ENCODE peak calls at places on chromosome 1, in five cellular contexts. V is nucleus accumbens, G is A549, T is adipocyte, S is NCI-H1694. I is an unnamed sample.

GRCh38 chr1:221439734-221440436 is 302.0 kb downstream of the DUSP10 start:
- DNase-seq in V (no peak), G (peak; percentile 44), T (peak; percentile 90), S (no peak), I (no peak)

GRCh38 chr1:119080586-119080985 is 59.9 kb downstream of the WARS2 start:
- DNase-seq in V (no peak), G (no peak), T (peak; percentile 83), S (no peak), I (no peak)

GRCh38 chr1:89295187-89295586 is 22.5 kb upstream of the GBP5 start:
- DNase-seq in V (no peak), G (no peak), T (no peak), S (no peak), I (no peak)

GRCh38 chr1:243917177-243917862 is 67.3 kb upstream of the AKT3 start:
- DNase-seq in V (peak; percentile 66), G (peak; percentile 48), T (peak; percentile 90), S (peak; percentile 100), I (peak; percentile 22)

GRCh38 chr1:181101581-181102226 is 13.2 kb downstream of the IER5 start:
- DNase-seq in V (no peak), G (no peak), T (peak; percentile 57), S (no peak), I (no peak)

GRCh38 chr1:58932820-58933598 is 149.2 kb upstream of the JUN start:
- DNase-seq in V (no peak), G (peak; percentile 46), T (peak; percentile 80), S (no peak), I (peak; percentile 56)

GRCh38 chr1:29043270-29043971 is 80.3 kb downstream of the TMEM200B start:
- DNase-seq in V (no peak), G (no peak), T (peak; percentile 4), S (no peak), I (no peak)

GRCh38 chr1:6475381-6476133 is 9.6 kb upstream of the TNFRSF25 start:
- DNase-seq in V (peak; percentile 66), G (peak; percentile 73), T (peak; percentile 76), S (no peak), I (peak; percentile 85)

GRCh38 chr1:22387888-22388564 is 63.6 kb upstream of the ZBTB40 start:
- DNase-seq in V (no peak), G (no peak), T (no peak), S (no peak), I (no peak)